ENCODE peak calls at places on chromosomes 13 and 19, in seven cellular contexts. One of them, this sample, is unnamed.

GRCh38 chr13:95556981-95557380 is 4.5 kb downstream of the CLDN10 start:
- DNase-seq in breast epithelium: no peak
- DNase-seq in neural progenitor cell: no peak
- DNase-seq in CD8-positive, alpha-beta memory T cell: no peak
- DNase-seq in upper lobe of right lung: no peak
- DNase-seq in astrocyte: no peak
- DNase-seq in left ventricle myocardium inferior: no peak
- DNase-seq in this sample: no peak

GRCh38 chr19:50500060-50500752 is 10.8 kb downstream of the JOSD2 start:
- DNase-seq in CD8-positive, alpha-beta memory T cell: no peak
- DNase-seq in neural progenitor cell: peak; percentile 69
- DNase-seq in breast epithelium: no peak
- DNase-seq in left ventricle myocardium inferior: peak; percentile 83
- DNase-seq in astrocyte: no peak
- DNase-seq in upper lobe of right lung: no peak
- DNase-seq in this sample: no peak

GRCh38 chr13:109629737-109630136 is 156.6 kb downstream of the IRS2 start:
- DNase-seq in neural progenitor cell: no peak
- DNase-seq in breast epithelium: no peak
- DNase-seq in left ventricle myocardium inferior: no peak
- DNase-seq in upper lobe of right lung: no peak
- DNase-seq in astrocyte: no peak
- DNase-seq in CD8-positive, alpha-beta memory T cell: no peak
- DNase-seq in this sample: no peak

GRCh38 chr19:18310118-18310909 is 12.6 kb downstream of the LSM4 start:
- DNase-seq in upper lobe of right lung: no peak
- DNase-seq in left ventricle myocardium inferior: no peak
- DNase-seq in astrocyte: no peak
- DNase-seq in breast epithelium: no peak
- DNase-seq in neural progenitor cell: no peak
- DNase-seq in CD8-positive, alpha-beta memory T cell: no peak
- DNase-seq in this sample: no peak

GRCh38 chr13:20721454-20722357 is 18.2 kb downstream of the IL17D start:
- DNase-seq in astrocyte: peak; percentile 49
- DNase-seq in upper lobe of right lung: peak; percentile 73
- DNase-seq in neural progenitor cell: peak; percentile 77
- DNase-seq in CD8-positive, alpha-beta memory T cell: no peak
- DNase-seq in breast epithelium: no peak
- DNase-seq in left ventricle myocardium inferior: peak; percentile 55
- DNase-seq in this sample: no peak

GRCh38 chr13:88257706-88258105 is 586.5 kb downstream of the SLITRK5 start:
- DNase-seq in CD8-positive, alpha-beta memory T cell: no peak
- DNase-seq in left ventricle myocardium inferior: no peak
- DNase-seq in breast epithelium: no peak
- DNase-seq in upper lobe of right lung: no peak
- DNase-seq in astrocyte: no peak
- DNase-seq in neural progenitor cell: no peak
- DNase-seq in this sample: no peak

GRCh38 chr13:72911988-72912387 is 130.1 kb downstream of the PIBF1 start:
- DNase-seq in astrocyte: no peak
- DNase-seq in breast epithelium: no peak
- DNase-seq in left ventricle myocardium inferior: no peak
- DNase-seq in CD8-positive, alpha-beta memory T cell: no peak
- DNase-seq in neural progenitor cell: no peak
- DNase-seq in upper lobe of right lung: no peak
- DNase-seq in this sample: no peak

GRCh38 chr13:101915333-101915732 is 462.9 kb downstream of the ITGBL1 start:
- DNase-seq in astrocyte: no peak
- DNase-seq in breast epithelium: no peak
- DNase-seq in neural progenitor cell: peak; percentile 42
- DNase-seq in left ventricle myocardium inferior: no peak
- DNase-seq in upper lobe of right lung: no peak
- DNase-seq in CD8-positive, alpha-beta memory T cell: no peak
- DNase-seq in this sample: no peak

GRCh38 chr13:77002590-77003190 is 10.8 kb downstream of the CLN5 start:
- DNase-seq in left ventricle myocardium inferior: no peak
- DNase-seq in CD8-positive, alpha-beta memory T cell: no peak
- DNase-seq in neural progenitor cell: peak; percentile 40
- DNase-seq in upper lobe of right lung: no peak
- DNase-seq in astrocyte: no peak
- DNase-seq in breast epithelium: no peak
- DNase-seq in this sample: no peak

GRCh38 chr19:2653717-2654584 is 48.5 kb downstream of the GNG7 start:
- DNase-seq in upper lobe of right lung: no peak
- DNase-seq in breast epithelium: no peak
- DNase-seq in astrocyte: no peak
- DNase-seq in CD8-positive, alpha-beta memory T cell: no peak
- DNase-seq in left ventricle myocardium inferior: no peak
- DNase-seq in neural progenitor cell: peak; percentile 56
- DNase-seq in this sample: no peak

GRCh38 chr19:57231686-57232085 is 863 bp downstream of the AURKC start:
- DNase-seq in astrocyte: no peak
- DNase-seq in CD8-positive, alpha-beta memory T cell: no peak
- DNase-seq in left ventricle myocardium inferior: no peak
- DNase-seq in breast epithelium: no peak
- DNase-seq in upper lobe of right lung: no peak
- DNase-seq in neural progenitor cell: no peak
- DNase-seq in this sample: no peak

GRCh38 chr13:20363604-20364003 is 131.5 kb upstream of the GJB6 start:
- DNase-seq in breast epithelium: no peak
- DNase-seq in astrocyte: peak; percentile 27
- DNase-seq in upper lobe of right lung: no peak
- DNase-seq in CD8-positive, alpha-beta memory T cell: no peak
- DNase-seq in left ventricle myocardium inferior: no peak
- DNase-seq in neural progenitor cell: peak; percentile 18
- DNase-seq in this sample: no peak

GRCh38 chr19:40674291-40674690 is 16.2 kb downstream of the NUMBL start:
- DNase-seq in left ventricle myocardium inferior: no peak
- DNase-seq in breast epithelium: no peak
- DNase-seq in neural progenitor cell: no peak
- DNase-seq in astrocyte: no peak
- DNase-seq in upper lobe of right lung: no peak
- DNase-seq in CD8-positive, alpha-beta memory T cell: no peak
- DNase-seq in this sample: no peak

GRCh38 chr13:114112826-114113322 is 19.5 kb downstream of the RASA3 start:
- DNase-seq in left ventricle myocardium inferior: no peak
- DNase-seq in neural progenitor cell: peak; percentile 67
- DNase-seq in CD8-positive, alpha-beta memory T cell: no peak
- DNase-seq in astrocyte: no peak
- DNase-seq in upper lobe of right lung: peak; percentile 48
- DNase-seq in breast epithelium: no peak
- DNase-seq in this sample: no peak

GRCh38 chr13:57630661-57631606 is 610 bp upstream of the PCDH17 start:
- DNase-seq in breast epithelium: no peak
- DNase-seq in neural progenitor cell: peak; percentile 37
- DNase-seq in upper lobe of right lung: peak; percentile 41
- DNase-seq in CD8-positive, alpha-beta memory T cell: no peak
- DNase-seq in astrocyte: peak; percentile 79
- DNase-seq in left ventricle myocardium inferior: no peak
- DNase-seq in this sample: no peak

GRCh38 chr19:35742121-35742724 is at the start of gene IGFLR1:
- DNase-seq in neural progenitor cell: no peak
- DNase-seq in CD8-positive, alpha-beta memory T cell: peak; percentile 49
- DNase-seq in astrocyte: no peak
- DNase-seq in breast epithelium: no peak
- DNase-seq in upper lobe of right lung: no peak
- DNase-seq in left ventricle myocardium inferior: no peak
- DNase-seq in this sample: no peak

GRCh38 chr13:32638739-32639138 is 52.5 kb downstream of the PDS5B start:
- DNase-seq in left ventricle myocardium inferior: no peak
- DNase-seq in astrocyte: no peak
- DNase-seq in breast epithelium: no peak
- DNase-seq in upper lobe of right lung: no peak
- DNase-seq in CD8-positive, alpha-beta memory T cell: no peak
- DNase-seq in neural progenitor cell: no peak
- DNase-seq in this sample: no peak

GRCh38 chr13:32636711-32637110 is 50.5 kb downstream of the PDS5B start:
- DNase-seq in neural progenitor cell: peak; percentile 59
- DNase-seq in breast epithelium: no peak
- DNase-seq in astrocyte: no peak
- DNase-seq in CD8-positive, alpha-beta memory T cell: no peak
- DNase-seq in upper lobe of right lung: no peak
- DNase-seq in left ventricle myocardium inferior: no peak
- DNase-seq in this sample: no peak

GRCh38 chr13:32642858-32643257 is 56.6 kb downstream of the PDS5B start:
- DNase-seq in astrocyte: no peak
- DNase-seq in CD8-positive, alpha-beta memory T cell: no peak
- DNase-seq in neural progenitor cell: no peak
- DNase-seq in upper lobe of right lung: no peak
- DNase-seq in breast epithelium: no peak
- DNase-seq in left ventricle myocardium inferior: no peak
- DNase-seq in this sample: no peak

GRCh38 chr13:32642316-32642715 is 56.1 kb downstream of the PDS5B start:
- DNase-seq in astrocyte: no peak
- DNase-seq in neural progenitor cell: no peak
- DNase-seq in breast epithelium: no peak
- DNase-seq in upper lobe of right lung: no peak
- DNase-seq in left ventricle myocardium inferior: no peak
- DNase-seq in CD8-positive, alpha-beta memory T cell: no peak
- DNase-seq in this sample: no peak

DNA sequence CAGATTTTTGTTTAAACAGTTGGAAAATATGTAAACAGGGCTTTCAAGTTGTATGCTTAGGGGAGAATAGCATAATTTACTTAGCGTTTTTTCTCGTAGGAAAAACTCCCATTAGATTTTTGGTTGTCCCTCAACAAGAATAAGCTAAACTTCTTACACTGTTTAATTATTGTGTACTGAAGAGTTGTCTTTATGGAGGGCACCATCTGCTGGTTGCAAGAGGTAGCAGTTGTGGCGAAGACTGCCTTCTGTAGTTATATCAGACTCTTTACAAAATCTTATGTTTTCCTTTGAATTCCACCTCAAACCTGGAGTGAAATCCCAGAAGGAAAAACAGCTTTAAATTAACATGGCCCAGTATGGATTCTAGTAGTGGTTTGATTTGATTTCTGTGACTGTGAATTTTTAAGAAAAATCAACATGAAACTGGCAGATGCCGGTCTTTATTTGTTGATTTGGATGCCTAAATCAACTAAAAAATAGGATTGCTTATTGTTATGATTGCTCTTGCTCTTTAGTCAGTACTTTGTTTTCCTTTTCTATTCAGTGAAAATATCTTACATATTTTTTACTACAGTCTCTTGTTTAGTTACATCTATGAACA is 53.4 kb downstream of the PDS5B start:
- DNase-seq in neural progenitor cell: peak; percentile 59
- DNase-seq in upper lobe of right lung: no peak
- DNase-seq in left ventricle myocardium inferior: no peak
- DNase-seq in astrocyte: peak; percentile 50
- DNase-seq in breast epithelium: peak; percentile 32
- DNase-seq in CD8-positive, alpha-beta memory T cell: peak; percentile 36
- DNase-seq in this sample: no peak
- H3K36me3 ChIP-seq in neural progenitor cell: no peaks in the 10 kb centered on the region
- H3K36me3 ChIP-seq in upper lobe of right lung: no peaks in the 10 kb centered on the region
- H3K36me3 ChIP-seq in left ventricle myocardium inferior: no peaks in the 10 kb centered on the region
- H3K36me3 ChIP-seq in astrocyte: no peaks in the 10 kb centered on the region
- H3K36me3 ChIP-seq in breast epithelium: no peaks in the 10 kb centered on the region
- H3K36me3 ChIP-seq in CD8-positive, alpha-beta memory T cell: no peaks in the 10 kb centered on the region
- H3K36me3 ChIP-seq in this sample: no peaks in the 10 kb centered on the region

GRCh38 chr19:48342414-48342738 is 17.0 kb downstream of the EMP3 start:
- DNase-seq in breast epithelium: no peak
- DNase-seq in left ventricle myocardium inferior: no peak
- DNase-seq in CD8-positive, alpha-beta memory T cell: no peak
- DNase-seq in neural progenitor cell: no peak
- DNase-seq in upper lobe of right lung: no peak
- DNase-seq in astrocyte: no peak
- DNase-seq in this sample: no peak

GRCh38 chr19:48341515-48342413 is 16.4 kb downstream of the EMP3 start:
- DNase-seq in breast epithelium: no peak
- DNase-seq in astrocyte: no peak
- DNase-seq in left ventricle myocardium inferior: no peak
- DNase-seq in CD8-positive, alpha-beta memory T cell: no peak
- DNase-seq in neural progenitor cell: no peak
- DNase-seq in upper lobe of right lung: no peak
- DNase-seq in this sample: no peak

GRCh38 chr19:48341006-48341405 is 15.7 kb downstream of the EMP3 start:
- DNase-seq in CD8-positive, alpha-beta memory T cell: no peak
- DNase-seq in left ventricle myocardium inferior: no peak
- DNase-seq in breast epithelium: no peak
- DNase-seq in upper lobe of right lung: no peak
- DNase-seq in astrocyte: peak; percentile 50
- DNase-seq in neural progenitor cell: no peak
- DNase-seq in this sample: no peak

GRCh38 chr19:48338253-48338755 is 13.0 kb downstream of the EMP3 start:
- DNase-seq in upper lobe of right lung: no peak
- DNase-seq in CD8-positive, alpha-beta memory T cell: no peak
- DNase-seq in breast epithelium: no peak
- DNase-seq in neural progenitor cell: no peak
- DNase-seq in left ventricle myocardium inferior: no peak
- DNase-seq in astrocyte: no peak
- DNase-seq in this sample: no peak

GRCh38 chr19:48338802-48339660 is 13.7 kb downstream of the EMP3 start:
- DNase-seq in CD8-positive, alpha-beta memory T cell: no peak
- DNase-seq in breast epithelium: no peak
- DNase-seq in astrocyte: no peak
- DNase-seq in upper lobe of right lung: no peak
- DNase-seq in left ventricle myocardium inferior: no peak
- DNase-seq in neural progenitor cell: no peak
- DNase-seq in this sample: no peak
- H3K36me3 ChIP-seq in CD8-positive, alpha-beta memory T cell: no peaks in the 10 kb centered on the region
- H3K36me3 ChIP-seq in breast epithelium: no peaks in the 10 kb centered on the region
- H3K36me3 ChIP-seq in astrocyte: no peaks in the 10 kb centered on the region
- H3K36me3 ChIP-seq in upper lobe of right lung: no peaks in the 10 kb centered on the region
- H3K36me3 ChIP-seq in left ventricle myocardium inferior: peaks cover 15% of the 10 kb centered on the region
- H3K36me3 ChIP-seq in neural progenitor cell: no peaks in the 10 kb centered on the region
- H3K36me3 ChIP-seq in this sample: no peaks in the 10 kb centered on the region

GRCh38 chr19:16571283-16571682 is 932 bp downstream of the SLC35E1 start:
- DNase-seq in upper lobe of right lung: no peak
- DNase-seq in breast epithelium: no peak
- DNase-seq in left ventricle myocardium inferior: no peak
- DNase-seq in CD8-positive, alpha-beta memory T cell: no peak
- DNase-seq in astrocyte: peak; percentile 36
- DNase-seq in neural progenitor cell: no peak
- DNase-seq in this sample: no peak
- H3K36me3 ChIP-seq in upper lobe of right lung: peaks cover 52% of the 10 kb centered on the region
- H3K36me3 ChIP-seq in breast epithelium: no peaks in the 10 kb centered on the region
- H3K36me3 ChIP-seq in left ventricle myocardium inferior: peaks cover 40% of the 10 kb centered on the region
- H3K36me3 ChIP-seq in CD8-positive, alpha-beta memory T cell: peaks cover 5% of the 10 kb centered on the region
- H3K36me3 ChIP-seq in astrocyte: peaks cover 7% of the 10 kb centered on the region
- H3K36me3 ChIP-seq in neural progenitor cell: no peaks in the 10 kb centered on the region
- H3K36me3 ChIP-seq in this sample: peaks cover 18% of the 10 kb centered on the region

GRCh38 chr13:64935441-64935840 is 2294.7 kb downstream of the PCDH9 start:
- DNase-seq in upper lobe of right lung: no peak
- DNase-seq in astrocyte: no peak
- DNase-seq in left ventricle myocardium inferior: no peak
- DNase-seq in neural progenitor cell: no peak
- DNase-seq in CD8-positive, alpha-beta memory T cell: no peak
- DNase-seq in breast epithelium: no peak
- DNase-seq in this sample: no peak

GRCh38 chr13:64938660-64939059 is 2291.5 kb downstream of the PCDH9 start:
- DNase-seq in upper lobe of right lung: no peak
- DNase-seq in left ventricle myocardium inferior: no peak
- DNase-seq in breast epithelium: no peak
- DNase-seq in CD8-positive, alpha-beta memory T cell: no peak
- DNase-seq in astrocyte: no peak
- DNase-seq in neural progenitor cell: no peak
- DNase-seq in this sample: no peak

GRCh38 chr13:64937302-64937701 is 2292.8 kb downstream of the PCDH9 start:
- DNase-seq in breast epithelium: no peak
- DNase-seq in left ventricle myocardium inferior: no peak
- DNase-seq in upper lobe of right lung: no peak
- DNase-seq in astrocyte: no peak
- DNase-seq in CD8-positive, alpha-beta memory T cell: no peak
- DNase-seq in neural progenitor cell: no peak
- DNase-seq in this sample: no peak

GRCh38 chr13:64934569-64935362 is 2295.4 kb downstream of the PCDH9 start:
- DNase-seq in neural progenitor cell: no peak
- DNase-seq in CD8-positive, alpha-beta memory T cell: no peak
- DNase-seq in upper lobe of right lung: no peak
- DNase-seq in left ventricle myocardium inferior: no peak
- DNase-seq in astrocyte: no peak
- DNase-seq in breast epithelium: no peak
- DNase-seq in this sample: no peak

GRCh38 chr13:64936879-64937278 is 2293.3 kb downstream of the PCDH9 start:
- DNase-seq in breast epithelium: no peak
- DNase-seq in upper lobe of right lung: no peak
- DNase-seq in CD8-positive, alpha-beta memory T cell: no peak
- DNase-seq in neural progenitor cell: no peak
- DNase-seq in astrocyte: no peak
- DNase-seq in left ventricle myocardium inferior: no peak
- DNase-seq in this sample: no peak
- H3K36me3 ChIP-seq in breast epithelium: no peaks in the 10 kb centered on the region
- H3K36me3 ChIP-seq in upper lobe of right lung: no peaks in the 10 kb centered on the region
- H3K36me3 ChIP-seq in CD8-positive, alpha-beta memory T cell: no peaks in the 10 kb centered on the region
- H3K36me3 ChIP-seq in neural progenitor cell: no peaks in the 10 kb centered on the region
- H3K36me3 ChIP-seq in astrocyte: no peaks in the 10 kb centered on the region
- H3K36me3 ChIP-seq in left ventricle myocardium inferior: no peaks in the 10 kb centered on the region
- H3K36me3 ChIP-seq in this sample: no peaks in the 10 kb centered on the region